ENCODE peak calls at places on chromosome 2, in six cellular contexts. K is kidney epithelial cell, T is Peyer's patch, D is transverse colon, O is vagina, P is SK-N-SH. Y is an unnamed sample. For H3K27me3, the result is how much of the 10 kb centered on the place peaks cover.

GRCh38 chr2:173884403-173884802 is 80.8 kb downstream of the SP3 start:
- DNase-seq in T (peak), K (no peak), O (no peak), D (peak), P (peak), Y (peak)

GRCh38 chr2:198545411-198545810 is 741.0 kb downstream of the PLCL1 start:
- DNase-seq in O (no peak), D (no peak), P (no peak), T (no peak), K (peak), Y (no peak)

GRCh38 chr2:72111061-72111460 is 36.6 kb downstream of the CYP26B1 start:
- DNase-seq in D (no peak), K (no peak), P (no peak), T (no peak), O (peak), Y (no peak)

GRCh38 chr2:6730821-6731220 is 134.9 kb downstream of the CMPK2 start:
- DNase-seq in D (no peak), K (no peak), P (no peak), T (no peak), O (no peak), Y (no peak)

GRCh38 chr2:178271629-178272333 is 77.5 kb downstream of the OSBPL6 start:
- DNase-seq in T (peak), K (no peak), D (peak), O (no peak), P (no peak), Y (peak)

GRCh38 chr2:210617732-210618330 is 61.4 kb downstream of the CPS1 start:
- DNase-seq in P (peak), K (peak), O (no peak), T (no peak), D (no peak), Y (no peak)

GRCh38 chr2:30932850-30933249 is 125.6 kb upstream of the CAPN13 start:
- DNase-seq in P (no peak), K (no peak), O (no peak), T (no peak), D (no peak), Y (no peak)

GRCh38 chr2:170409164-170409535 is 231.2 kb downstream of the MYO3B start:
- DNase-seq in P (peak), T (peak), D (peak), O (no peak), K (peak), Y (peak)

GRCh38 chr2:75094405-75094804 is 104.9 kb downstream of the TACR1 start:
- DNase-seq in K (no peak), T (no peak), P (no peak), D (no peak), O (no peak), Y (no peak)

GRCh38 chr2:129396980-129397599 is 582.4 kb upstream of the RAB6C start:
- DNase-seq in K (peak), D (no peak), T (no peak), P (peak), O (no peak), Y (peak)

GRCh38 chr2:152071077-152071476 is 27.8 kb downstream of the CACNB4 start:
- DNase-seq in D (no peak), K (no peak), O (no peak), P (no peak), T (no peak), Y (no peak)

GRCh38 chr2:44112096-44112495 is 56.6 kb upstream of the PPM1B start:
- DNase-seq in O (no peak), K (no peak), D (no peak), T (no peak), P (no peak), Y (no peak)

GRCh38 chr2:79935771-79936657 is 368.5 kb downstream of the LRRTM1 start:
- DNase-seq in O (no peak), K (no peak), D (peak), P (peak), T (peak), Y (no peak)

DNA sequence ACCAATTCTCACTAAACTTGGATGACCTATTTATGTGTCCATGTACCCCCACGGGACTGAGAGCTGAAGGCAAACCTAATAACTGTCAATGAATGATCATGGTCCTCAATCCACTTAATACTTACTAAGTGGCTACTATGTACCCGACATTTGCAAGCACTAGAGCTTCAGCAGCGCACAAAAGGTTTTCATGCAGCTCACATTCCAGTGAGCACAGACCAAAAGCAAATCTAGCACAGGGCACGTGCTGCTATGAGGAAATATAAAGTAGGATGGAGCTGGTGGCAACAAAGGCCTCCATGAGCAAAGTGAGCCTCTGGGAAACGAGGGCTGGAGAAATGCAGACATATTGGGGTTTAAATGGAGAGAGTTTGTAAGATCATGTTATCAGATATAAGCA is 3.5 kb downstream of the SLC40A1 start:
- DNase-seq in T (no peak), P (no peak), K (no peak), D (no peak), O (no peak), Y (no peak)
- H3K27me3 ChIP-seq in T (under half), P (under half), K (under half), D (under half), O (under half), Y (under half)

GRCh38 chr2:182977463-182977862 is 60.8 kb downstream of the NCKAP1 start:
- DNase-seq in P (no peak), T (no peak), D (no peak), O (no peak), K (no peak), Y (no peak)

GRCh38 chr2:182972548-182972942 is 65.7 kb downstream of the NCKAP1 start:
- DNase-seq in P (no peak), O (no peak), K (no peak), D (no peak), T (no peak), Y (no peak)

GRCh38 chr2:182970486-182970885 is 67.8 kb downstream of the NCKAP1 start:
- DNase-seq in T (no peak), D (no peak), K (no peak), P (no peak), O (no peak), Y (no peak)

GRCh38 chr2:182971820-182972547 is 66.3 kb downstream of the NCKAP1 start:
- DNase-seq in O (no peak), P (no peak), K (no peak), D (no peak), T (no peak), Y (no peak)

GRCh38 chr2:182973441-182974352 is 64.6 kb downstream of the NCKAP1 start:
- DNase-seq in K (no peak), P (no peak), O (no peak), D (no peak), T (no peak), Y (no peak)
- TF ChIP-seq CTCF in K (no peak), P (no peak), O (no peak), D (no peak), T (no peak), Y (no peak)

GRCh38 chr2:150046211-150046610 is 441.3 kb downstream of the RND3 start:
- DNase-seq in P (no peak), O (no peak), T (no peak), K (no peak), D (no peak), Y (no peak)

GRCh38 chr2:150051004-150051403 is 436.5 kb downstream of the RND3 start:
- DNase-seq in T (no peak), D (no peak), K (no peak), P (no peak), O (no peak), Y (no peak)

GRCh38 chr2:150045601-150046000 is 441.9 kb downstream of the RND3 start:
- DNase-seq in K (no peak), O (no peak), T (no peak), D (no peak), P (no peak), Y (no peak)

GRCh38 chr2:150052457-150052856 is 435.0 kb downstream of the RND3 start:
- DNase-seq in P (no peak), K (no peak), O (no peak), D (no peak), T (no peak), Y (no peak)

DNA sequence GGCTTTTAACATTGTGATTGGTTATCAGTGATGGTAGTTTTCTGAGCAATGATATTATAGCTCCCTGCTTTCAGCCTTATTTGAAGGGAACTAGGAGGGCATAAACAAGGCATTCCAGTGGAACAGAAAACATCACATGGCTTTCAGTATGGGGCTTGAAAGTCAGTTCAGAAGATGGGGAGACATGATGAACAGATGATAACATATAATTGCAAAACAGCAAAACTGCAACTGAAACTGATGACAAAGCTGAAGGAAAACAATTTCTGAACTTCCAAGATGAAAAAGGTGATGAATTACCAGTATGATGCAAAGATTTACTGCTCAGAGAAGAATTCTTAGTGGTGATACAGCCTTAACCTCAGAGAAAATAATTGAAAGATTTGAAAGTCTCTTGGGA is 439.7 kb downstream of the RND3 start:
- DNase-seq in P (no peak), T (no peak), O (no peak), D (no peak), K (no peak), Y (no peak)
- H3K27me3 ChIP-seq in P (under half), T (under half), O (under half), D (under half), K (under half), Y (under half)

GRCh38 chr2:9779572-9780264 is 63.6 kb upstream of the TAF1B start:
- DNase-seq in D (no peak), O (no peak), K (no peak), P (no peak), T (peak), Y (no peak)

GRCh38 chr2:9777081-9777480 is 66.2 kb upstream of the TAF1B start:
- DNase-seq in D (no peak), P (no peak), K (no peak), T (no peak), O (no peak), Y (no peak)

GRCh38 chr2:9775999-9776685 is 67.1 kb upstream of the TAF1B start:
- DNase-seq in T (no peak), O (no peak), K (no peak), D (no peak), P (no peak), Y (peak)

GRCh38 chr2:9778471-9779402 is 64.5 kb upstream of the TAF1B start:
- DNase-seq in P (no peak), K (no peak), D (no peak), T (no peak), O (no peak), Y (no peak)

GRCh38 chr2:9778012-9778411 is 65.3 kb upstream of the TAF1B start:
- DNase-seq in K (no peak), D (peak), P (no peak), T (no peak), O (no peak), Y (no peak)
- TF ChIP-seq CTCF in K (peak), D (no peak), P (peak), T (peak), O (no peak), Y (no peak)

GRCh38 chr2:218886461-218886947 is 5.9 kb downstream of the WNT10A start:
- DNase-seq in D (peak), T (peak), K (no peak), O (no peak), P (peak), Y (no peak)

GRCh38 chr2:218885981-218886447 is 5.4 kb downstream of the WNT10A start:
- DNase-seq in O (no peak), T (peak), P (no peak), D (no peak), K (no peak), Y (no peak)

GRCh38 chr2:218888341-218888740 is 7.7 kb downstream of the WNT10A start:
- DNase-seq in D (no peak), K (no peak), O (no peak), T (no peak), P (no peak), Y (no peak)

GRCh38 chr2:218884519-218884918 is 3.9 kb downstream of the WNT10A start:
- DNase-seq in T (no peak), D (no peak), P (no peak), K (no peak), O (no peak), Y (no peak)

GRCh38 chr2:218887079-218887478 is 6.4 kb downstream of the WNT10A start:
- DNase-seq in D (no peak), O (no peak), K (no peak), P (peak), T (no peak), Y (no peak)
- H3K27me3 ChIP-seq in D (under half), O (under half), K (under half), P (under half), T (under half), Y (under half)

GRCh38 chr2:148640767-148641166 is 3.8 kb upstream of the EPC2 start:
- DNase-seq in K (no peak), P (peak), T (no peak), D (no peak), O (no peak), Y (no peak)
- TF ChIP-seq CTCF in K (no peak), P (peak), T (no peak), D (no peak), O (no peak), Y (no peak)

GRCh38 chr2:65818873-65819451 is 386.6 kb upstream of the SPRED2 start:
- DNase-seq in K (no peak), P (no peak), O (no peak), D (no peak), T (no peak), Y (no peak)

GRCh38 chr2:65819963-65820362 is 387.6 kb upstream of the SPRED2 start:
- DNase-seq in P (no peak), K (no peak), T (no peak), D (no peak), O (no peak), Y (no peak)

GRCh38 chr2:65823511-65823910 is 391.1 kb upstream of the SPRED2 start:
- DNase-seq in O (no peak), D (no peak), T (no peak), K (no peak), P (no peak), Y (no peak)

GRCh38 chr2:65820454-65820853 is 388.1 kb upstream of the SPRED2 start:
- DNase-seq in K (no peak), P (no peak), O (no peak), T (no peak), D (no peak), Y (no peak)
- H3K27me3 ChIP-seq in K (under half), P (under half), O (under half), T (under half), D (under half), Y (under half)